ENCODE peak calls at places on chromosomes 12 and 14, in four cellular contexts. One of them, this sample, is unnamed.

GRCh38 chr14:96624661-96625435 is 122.7 kb downstream of the PAPOLA start:
- DNase-seq in iris pigment epithelial cell: no peak
- DNase-seq in central memory CD4-positive, alpha-beta T cell: no peak
- DNase-seq in stimulated activated CD8-positive, alpha-beta memory T cell treated with anti-CD3 and anti-CD28 coated beads, Interleukin-15, amount 100 ng/mL, for 24 hours: no peak
- DNase-seq in this sample: no peak

GRCh38 chr14:40697221-40697620 is 909.5 kb upstream of the LRFN5 start:
- DNase-seq in iris pigment epithelial cell: no peak
- DNase-seq in central memory CD4-positive, alpha-beta T cell: no peak
- DNase-seq in stimulated activated CD8-positive, alpha-beta memory T cell treated with anti-CD3 and anti-CD28 coated beads, Interleukin-15, amount 100 ng/mL, for 24 hours: no peak
- DNase-seq in this sample: no peak

GRCh38 chr14:95309261-95310051 is 10.3 kb downstream of the CLMN start:
- DNase-seq in iris pigment epithelial cell: no peak
- DNase-seq in central memory CD4-positive, alpha-beta T cell: no peak
- DNase-seq in stimulated activated CD8-positive, alpha-beta memory T cell treated with anti-CD3 and anti-CD28 coated beads, Interleukin-15, amount 100 ng/mL, for 24 hours: no peak
- DNase-seq in this sample: no peak

GRCh38 chr12:64347630-64348029 is 42.9 kb downstream of the C12orf56 start:
- DNase-seq in iris pigment epithelial cell: no peak
- DNase-seq in central memory CD4-positive, alpha-beta T cell: no peak
- DNase-seq in stimulated activated CD8-positive, alpha-beta memory T cell treated with anti-CD3 and anti-CD28 coated beads, Interleukin-15, amount 100 ng/mL, for 24 hours: no peak
- DNase-seq in this sample: no peak

GRCh38 chr14:72609205-72609916 is 284.5 kb downstream of the DPF3 start:
- DNase-seq in iris pigment epithelial cell: no peak
- DNase-seq in central memory CD4-positive, alpha-beta T cell: no peak
- DNase-seq in stimulated activated CD8-positive, alpha-beta memory T cell treated with anti-CD3 and anti-CD28 coated beads, Interleukin-15, amount 100 ng/mL, for 24 hours: no peak
- DNase-seq in this sample: no peak

GRCh38 chr14:31263485-31264133 is 56.0 kb upstream of the HECTD1 start:
- DNase-seq in iris pigment epithelial cell: peak
- DNase-seq in central memory CD4-positive, alpha-beta T cell: no peak
- DNase-seq in stimulated activated CD8-positive, alpha-beta memory T cell treated with anti-CD3 and anti-CD28 coated beads, Interleukin-15, amount 100 ng/mL, for 24 hours: no peak
- DNase-seq in this sample: no peak

GRCh38 chr14:77920312-77920711 is 120.4 kb downstream of the ADCK1 start:
- DNase-seq in iris pigment epithelial cell: no peak
- DNase-seq in central memory CD4-positive, alpha-beta T cell: no peak
- DNase-seq in stimulated activated CD8-positive, alpha-beta memory T cell treated with anti-CD3 and anti-CD28 coated beads, Interleukin-15, amount 100 ng/mL, for 24 hours: no peak
- DNase-seq in this sample: no peak

GRCh38 chr14:60275932-60276331 is 26.9 kb downstream of the PPM1A start:
- DNase-seq in iris pigment epithelial cell: no peak
- DNase-seq in central memory CD4-positive, alpha-beta T cell: no peak
- DNase-seq in stimulated activated CD8-positive, alpha-beta memory T cell treated with anti-CD3 and anti-CD28 coated beads, Interleukin-15, amount 100 ng/mL, for 24 hours: no peak
- DNase-seq in this sample: no peak

GRCh38 chr14:63046339-63047268 is 1.3 kb upstream of the KCNH5 start:
- DNase-seq in iris pigment epithelial cell: no peak
- DNase-seq in central memory CD4-positive, alpha-beta T cell: no peak
- DNase-seq in stimulated activated CD8-positive, alpha-beta memory T cell treated with anti-CD3 and anti-CD28 coated beads, Interleukin-15, amount 100 ng/mL, for 24 hours: no peak
- DNase-seq in this sample: no peak

This sample was measured in Jurkat, Clone E6-1.